ENCODE peak calls at places on chromosomes 2 and 18, in four cellular contexts. One of them, this sample, is unnamed.

GRCh38 chr2:195998070-195998469 is 70.6 kb downstream of the DNAH7 start:
- DNase-seq in HCEC 1CT: no peak
- DNase-seq in NCI-H1092 treated with DMSO at 0.1 percent for 48 hours: no peak
- DNase-seq in Daoy: no peak
- DNase-seq in this sample: no peak

GRCh38 chr2:116490511-116491145 is 1323.9 kb upstream of the DDX18 start:
- DNase-seq in HCEC 1CT: no peak
- DNase-seq in NCI-H1092 treated with DMSO at 0.1 percent for 48 hours: no peak
- DNase-seq in Daoy: no peak
- DNase-seq in this sample: peak

GRCh38 chr2:159101755-159102489 is 133.5 kb downstream of the TANC1 start:
- DNase-seq in HCEC 1CT: no peak
- DNase-seq in NCI-H1092 treated with DMSO at 0.1 percent for 48 hours: no peak
- DNase-seq in Daoy: no peak
- DNase-seq in this sample: no peak

GRCh38 chr2:58030789-58031188 is 15.8 kb upstream of the VRK2 start:
- DNase-seq in HCEC 1CT: peak
- DNase-seq in Daoy: peak
- DNase-seq in NCI-H1092 treated with DMSO at 0.1 percent for 48 hours: no peak
- DNase-seq in this sample: peak

GRCh38 chr2:40016151-40016885 is 237.3 kb upstream of the THUMPD2 start:
- DNase-seq in NCI-H1092 treated with DMSO at 0.1 percent for 48 hours: peak
- DNase-seq in Daoy: no peak
- DNase-seq in HCEC 1CT: peak
- DNase-seq in this sample: peak

GRCh38 chr2:218953366-218953954 is 6.0 kb upstream of the CDK5R2 start:
- DNase-seq in Daoy: peak
- DNase-seq in HCEC 1CT: no peak
- DNase-seq in NCI-H1092 treated with DMSO at 0.1 percent for 48 hours: no peak
- DNase-seq in this sample: no peak

GRCh38 chr18:41906528-41907256 is 48.3 kb upstream of the PIK3C3 start:
- DNase-seq in Daoy: peak
- DNase-seq in HCEC 1CT: peak
- DNase-seq in NCI-H1092 treated with DMSO at 0.1 percent for 48 hours: peak
- DNase-seq in this sample: peak

GRCh38 chr18:48037481-48038271 is 107.2 kb upstream of the SMAD2 start:
- DNase-seq in HCEC 1CT: no peak
- DNase-seq in NCI-H1092 treated with DMSO at 0.1 percent for 48 hours: peak
- DNase-seq in Daoy: peak
- DNase-seq in this sample: no peak

GRCh38 chr2:96549466-96549785 is 12.9 kb downstream of the ARID5A start:
- DNase-seq in NCI-H1092 treated with DMSO at 0.1 percent for 48 hours: no peak
- DNase-seq in Daoy: no peak
- DNase-seq in HCEC 1CT: no peak
- DNase-seq in this sample: no peak

GRCh38 chr18:40935423-40935822 is 1019.6 kb upstream of the PIK3C3 start:
- DNase-seq in HCEC 1CT: no peak
- DNase-seq in Daoy: no peak
- DNase-seq in NCI-H1092 treated with DMSO at 0.1 percent for 48 hours: no peak
- DNase-seq in this sample: peak

GRCh38 chr2:28497206-28497605 is 1.3 kb downstream of the PLB1 start:
- DNase-seq in NCI-H1092 treated with DMSO at 0.1 percent for 48 hours: no peak
- DNase-seq in HCEC 1CT: no peak
- DNase-seq in Daoy: no peak
- DNase-seq in this sample: no peak

GRCh38 chr2:16546128-16546754 is 119.4 kb downstream of the CYRIA start:
- DNase-seq in HCEC 1CT: no peak
- DNase-seq in Daoy: peak
- DNase-seq in NCI-H1092 treated with DMSO at 0.1 percent for 48 hours: no peak
- DNase-seq in this sample: peak

GRCh38 chr2:177314194-177314593 is 49.7 kb upstream of the NFE2L2 start:
- DNase-seq in HCEC 1CT: peak
- DNase-seq in Daoy: peak
- DNase-seq in NCI-H1092 treated with DMSO at 0.1 percent for 48 hours: no peak
- DNase-seq in this sample: peak

GRCh38 chr2:46481541-46482193 is 2.3 kb downstream of the TMEM247 start:
- DNase-seq in HCEC 1CT: peak
- DNase-seq in NCI-H1092 treated with DMSO at 0.1 percent for 48 hours: peak
- DNase-seq in Daoy: peak
- DNase-seq in this sample: peak

GRCh38 chr2:229137623-229138022 is 133.5 kb downstream of the PID1 start:
- DNase-seq in Daoy: no peak
- DNase-seq in NCI-H1092 treated with DMSO at 0.1 percent for 48 hours: no peak
- DNase-seq in HCEC 1CT: no peak
- DNase-seq in this sample: no peak

GRCh38 chr18:44689736-44690135 is 9.0 kb downstream of the SETBP1 start:
- DNase-seq in NCI-H1092 treated with DMSO at 0.1 percent for 48 hours: no peak
- DNase-seq in HCEC 1CT: no peak
- DNase-seq in Daoy: no peak
- DNase-seq in this sample: no peak

GRCh38 chr2:223991611-223992010 is 34.3 kb downstream of the MRPL44 start:
- DNase-seq in NCI-H1092 treated with DMSO at 0.1 percent for 48 hours: no peak
- DNase-seq in HCEC 1CT: no peak
- DNase-seq in Daoy: no peak
- DNase-seq in this sample: no peak

GRCh38 chr18:9475643-9476580 is 599 bp downstream of the RALBP1 start:
- DNase-seq in Daoy: peak
- DNase-seq in HCEC 1CT: peak
- DNase-seq in NCI-H1092 treated with DMSO at 0.1 percent for 48 hours: no peak
- DNase-seq in this sample: peak

GRCh38 chr2:71299507-71299906 is 32.1 kb upstream of the ZNF638 start:
- DNase-seq in HCEC 1CT: peak
- DNase-seq in Daoy: no peak
- DNase-seq in NCI-H1092 treated with DMSO at 0.1 percent for 48 hours: peak
- DNase-seq in this sample: peak

GRCh38 chr2:15703365-15703869 is 111.7 kb downstream of the DDX1 start:
- DNase-seq in HCEC 1CT: no peak
- DNase-seq in NCI-H1092 treated with DMSO at 0.1 percent for 48 hours: no peak
- DNase-seq in Daoy: no peak
- DNase-seq in this sample: no peak

GRCh38 chr18:42675810-42676209 is 439.7 kb downstream of the RIT2 start:
- DNase-seq in Daoy: no peak
- DNase-seq in HCEC 1CT: no peak
- DNase-seq in NCI-H1092 treated with DMSO at 0.1 percent for 48 hours: peak
- DNase-seq in this sample: no peak

GRCh38 chr18:3093624-3094354 is 80.8 kb upstream of the LPIN2 start:
- DNase-seq in NCI-H1092 treated with DMSO at 0.1 percent for 48 hours: peak
- DNase-seq in HCEC 1CT: no peak
- DNase-seq in Daoy: no peak
- DNase-seq in this sample: no peak

GRCh38 chr2:108925286-108925685 is 63.7 kb downstream of the EDAR start:
- DNase-seq in NCI-H1092 treated with DMSO at 0.1 percent for 48 hours: no peak
- DNase-seq in Daoy: no peak
- DNase-seq in HCEC 1CT: no peak
- DNase-seq in this sample: no peak

GRCh38 chr2:49248506-49248905 is 94.2 kb upstream of the FSHR start:
- DNase-seq in NCI-H1092 treated with DMSO at 0.1 percent for 48 hours: no peak
- DNase-seq in Daoy: peak
- DNase-seq in HCEC 1CT: peak
- DNase-seq in this sample: peak

GRCh38 chr2:112481528-112482228 is at the start of gene TTL:
- DNase-seq in HCEC 1CT: peak
- DNase-seq in Daoy: peak
- DNase-seq in NCI-H1092 treated with DMSO at 0.1 percent for 48 hours: peak
- DNase-seq in this sample: peak

GRCh38 chr18:26780520-26781325 is 84.8 kb downstream of the AQP4 start:
- DNase-seq in NCI-H1092 treated with DMSO at 0.1 percent for 48 hours: no peak
- DNase-seq in HCEC 1CT: no peak
- DNase-seq in Daoy: no peak
- DNase-seq in this sample: no peak

GRCh38 chr2:233974530-233975071 is 57.4 kb downstream of the TRPM8 start:
- DNase-seq in HCEC 1CT: peak
- DNase-seq in Daoy: peak
- DNase-seq in NCI-H1092 treated with DMSO at 0.1 percent for 48 hours: peak
- DNase-seq in this sample: peak

GRCh38 chr2:11397046-11397445 is 52.6 kb upstream of the ROCK2 start:
- DNase-seq in NCI-H1092 treated with DMSO at 0.1 percent for 48 hours: peak
- DNase-seq in HCEC 1CT: no peak
- DNase-seq in Daoy: no peak
- DNase-seq in this sample: no peak

GRCh38 chr2:74221091-74221490 is 22.7 kb downstream of the MTHFD2 start:
- DNase-seq in HCEC 1CT: no peak
- DNase-seq in Daoy: no peak
- DNase-seq in NCI-H1092 treated with DMSO at 0.1 percent for 48 hours: no peak
- DNase-seq in this sample: peak

GRCh38 chr18:53319628-53320027 is 904.8 kb downstream of the MBD2 start:
- DNase-seq in Daoy: no peak
- DNase-seq in NCI-H1092 treated with DMSO at 0.1 percent for 48 hours: no peak
- DNase-seq in HCEC 1CT: no peak
- DNase-seq in this sample: no peak

This sample was measured in cardiac fibroblast.